ENCODE peak calls at places on chromosomes 6 and 20, in eight cellular contexts. J, P, X, C, B, I, T and Q are unnamed samples.

GRCh38 chr6:11139051-11139960 is 27.8 kb upstream of the ERVFRD-1 start:
- DNase-seq in C (peak), T (no peak), B (no peak), X (no peak), I (no peak), P (peak), J (no peak), Q (peak)

GRCh38 chr6:140105857-140106256 is 731.4 kb upstream of the CITED2 start:
- DNase-seq in J (no peak), C (peak), P (peak), B (peak), I (no peak), X (peak), T (no peak), Q (peak)

GRCh38 chr6:13013681-13014550 is 297.3 kb downstream of the PHACTR1 start:
- DNase-seq in C (peak), B (no peak), T (no peak), I (no peak), J (no peak), X (no peak), P (peak), Q (no peak)

GRCh38 chr6:161035182-161035980 is 43.8 kb downstream of the MAP3K4 start:
- DNase-seq in T (no peak), J (no peak), B (no peak), P (no peak), C (no peak), X (no peak), I (no peak), Q (no peak)

GRCh38 chr6:36120539-36120938 is 9.8 kb upstream of the MAPK13 start:
- DNase-seq in B (no peak), P (no peak), X (no peak), C (no peak), T (no peak), J (peak), I (no peak), Q (no peak)

GRCh38 chr6:46491789-46492547 is 719 bp upstream of the RCAN2 start:
- DNase-seq in T (peak), B (peak), X (no peak), C (peak), P (no peak), J (no peak), I (peak), Q (peak)

GRCh38 chr6:20203561-20204528 is 8.4 kb downstream of the MBOAT1 start:
- DNase-seq in B (no peak), T (no peak), I (no peak), X (no peak), J (no peak), P (no peak), C (no peak), Q (peak)

GRCh38 chr6:160393966-160394653 is 45.9 kb downstream of the SLC22A3 start:
- DNase-seq in C (peak), T (no peak), P (no peak), I (no peak), J (no peak), B (peak), X (no peak), Q (no peak)

GRCh38 chr20:44504402-44505309 is 17.2 kb downstream of the SERINC3 start:
- DNase-seq in T (no peak), P (no peak), C (no peak), I (no peak), J (no peak), B (no peak), X (no peak), Q (no peak)

GRCh38 chr20:44861547-44862006 is 23.9 kb upstream of the YWHAB start:
- DNase-seq in P (peak), I (no peak), T (peak), C (peak), J (no peak), X (no peak), B (peak), Q (peak)

GRCh38 chr20:32880635-32881034 is 21.9 kb downstream of the EFCAB8 start:
- DNase-seq in T (no peak), X (no peak), J (no peak), P (peak), B (no peak), I (no peak), C (no peak), Q (no peak)

GRCh38 chr6:53984163-53984562 is 127.1 kb upstream of the MLIP start:
- DNase-seq in C (peak), P (peak), J (no peak), X (peak), B (no peak), T (no peak), I (no peak), Q (peak)

GRCh38 chr20:51198238-51198637 is 175.3 kb upstream of the KCNG1 start:
- DNase-seq in P (no peak), T (no peak), B (no peak), J (no peak), X (no peak), I (no peak), C (no peak), Q (no peak)

GRCh38 chr6:35474978-35475570 is 6.9 kb downstream of the RPL10A start:
- DNase-seq in B (no peak), C (no peak), P (no peak), I (no peak), J (no peak), X (no peak), T (no peak), Q (no peak)

GRCh38 chr6:146914563-146915483 is 289.4 kb upstream of the STXBP5 start:
- DNase-seq in B (peak), P (peak), X (peak), I (no peak), T (peak), C (peak), J (no peak), Q (peak)

GRCh38 chr20:7152071-7152470 is 384.6 kb downstream of the BMP2 start:
- DNase-seq in T (no peak), C (peak), I (no peak), B (no peak), J (no peak), X (no peak), P (no peak), Q (peak)

GRCh38 chr6:52503853-52504777 is 72.7 kb downstream of the TRAM2 start:
- DNase-seq in P (peak), B (peak), J (no peak), I (peak), X (peak), T (peak), C (peak), Q (peak)

GRCh38 chr6:11586574-11586973 is 49.0 kb downstream of the TMEM170B start:
- DNase-seq in J (no peak), P (peak), B (no peak), X (no peak), T (no peak), C (peak), I (no peak), Q (peak)

GRCh38 chr6:145569140-145569539 is 166.2 kb downstream of the EPM2A start:
- DNase-seq in I (peak), B (no peak), X (no peak), P (peak), C (no peak), J (no peak), T (no peak), Q (no peak)

GRCh38 chr6:122200441-122200840 is 199.0 kb upstream of the HSF2 start:
- DNase-seq in J (no peak), T (no peak), B (no peak), I (no peak), X (no peak), C (no peak), P (no peak), Q (no peak)

GRCh38 chr20:53020834-53021233 is 48.7 kb downstream of the TSHZ2 start:
- DNase-seq in J (no peak), B (no peak), I (no peak), P (no peak), X (no peak), T (no peak), C (peak), Q (no peak)

GRCh38 chr6:111898452-111898851 is 25.2 kb upstream of the FYN start:
- DNase-seq in I (no peak), B (no peak), J (no peak), X (no peak), P (no peak), T (no peak), C (no peak), Q (no peak)

GRCh38 chr6:56759521-56759920 is 116.8 kb upstream of the DST start:
- DNase-seq in B (no peak), J (no peak), T (no peak), P (no peak), C (no peak), I (no peak), X (no peak), Q (no peak)

GRCh38 chr20:11796041-11796440 is 121.7 kb upstream of the BTBD3 start:
- DNase-seq in J (no peak), T (no peak), P (peak), X (no peak), C (peak), I (no peak), B (no peak), Q (no peak)

GRCh38 chr6:140043762-140044378 is 669.4 kb upstream of the CITED2 start:
- DNase-seq in I (no peak), J (no peak), B (no peak), C (peak), P (peak), X (no peak), T (no peak), Q (peak)

GRCh38 chr20:59733326-59733725 is 129.0 kb downstream of the PHACTR3 start:
- DNase-seq in I (no peak), X (no peak), P (no peak), C (no peak), T (no peak), J (no peak), B (no peak), Q (no peak)

GRCh38 chr20:6533321-6533720 is 234.2 kb upstream of the BMP2 start:
- DNase-seq in I (no peak), T (no peak), P (no peak), J (no peak), B (no peak), C (peak), X (peak), Q (no peak)

GRCh38 chr20:11352041-11352440 is 565.7 kb upstream of the BTBD3 start:
- DNase-seq in C (no peak), T (no peak), X (no peak), P (no peak), I (no peak), B (no peak), J (no peak), Q (no peak)

GRCh38 chr6:15453622-15454021 is 207.8 kb downstream of the JARID2 start:
- DNase-seq in B (no peak), P (no peak), X (no peak), T (no peak), J (no peak), I (no peak), C (no peak), Q (no peak)

GRCh38 chr6:16318953-16319720 is 80.8 kb downstream of the GMPR start:
- DNase-seq in C (no peak), P (no peak), J (no peak), B (peak), I (no peak), X (no peak), T (no peak), Q (no peak)

GRCh38 chr6:87473419-87473903 is 687 bp downstream of the SLC35A1 start:
- DNase-seq in X (peak), B (no peak), T (no peak), C (peak), I (peak), P (peak), J (peak), Q (peak)

GRCh38 chr6:32843321-32843978 is 397 bp downstream of the PSMB8 start:
- DNase-seq in X (no peak), J (no peak), B (no peak), P (peak), C (no peak), I (no peak), T (no peak), Q (no peak)

GRCh38 chr20:4435210-4435609 is 286.5 kb upstream of the PRND start:
- DNase-seq in X (no peak), J (no peak), I (no peak), T (no peak), C (no peak), B (no peak), P (peak), Q (no peak)